ENCODE peak calls at places on chromosomes 6 and 20, in six cellular contexts. N is testis; L is Calu3; B is cardiac fibroblast; R is esophagus squamous epithelium; H is CD8-positive, alpha-beta T cell. F is an unnamed sample.

GRCh38 chr6:7111095-7111690 is 3.4 kb downstream of the RREB1 start:
- DNase-seq in N (no peak), L (no peak), H (no peak), B (no peak), R (no peak), F (no peak)

GRCh38 chr20:22619272-22619671 is 34.9 kb upstream of the FOXA2 start:
- DNase-seq in N (no peak), L (no peak), B (no peak), H (no peak), R (no peak), F (no peak)

GRCh38 chr6:47253136-47253535 is 56.6 kb downstream of the TNFRSF21 start:
- DNase-seq in H (no peak), R (no peak), N (no peak), L (no peak), B (no peak), F (no peak)

GRCh38 chr6:37794825-37795224 is 24.7 kb upstream of the ZFAND3 start:
- DNase-seq in H (no peak), R (no peak), N (no peak), L (no peak), B (no peak), F (peak; percentile 48)

GRCh38 chr20:53872561-53873248 is 197.7 kb downstream of the BCAS1 start:
- DNase-seq in B (peak; percentile 37), N (no peak), H (peak; percentile 40), L (no peak), R (no peak), F (no peak)

GRCh38 chr6:21885532-21886089 is 292.1 kb downstream of the SOX4 start:
- DNase-seq in N (peak; percentile 18), B (peak; percentile 84), H (no peak), R (no peak), L (peak; percentile 86), F (peak; percentile 79)

GRCh38 chr20:53080969-53081871 is 109.1 kb downstream of the TSHZ2 start:
- DNase-seq in H (no peak), B (peak; percentile 26), L (peak; percentile 82), R (no peak), N (no peak), F (no peak)

GRCh38 chr6:105326838-105327745 is 75.8 kb downstream of the PREP start:
- DNase-seq in N (no peak), B (no peak), H (no peak), L (peak; percentile 19), R (no peak), F (peak; percentile 79)

GRCh38 chr6:6284231-6284966 is 36.1 kb downstream of the F13A1 start:
- DNase-seq in H (no peak), N (no peak), L (no peak), R (no peak), B (no peak), F (no peak)

GRCh38 chr6:19035454-19035853 is 648.3 kb downstream of the RNF144B start:
- DNase-seq in B (peak; percentile 21), H (no peak), R (no peak), L (no peak), N (peak; percentile 28), F (no peak)

GRCh38 chr6:157033428-157034140 is 256.4 kb downstream of the ARID1B start:
- DNase-seq in N (no peak), H (no peak), R (no peak), L (no peak), B (no peak), F (no peak)

GRCh38 chr6:11712760-11713159 is 65.8 kb downstream of the ADTRP start:
- DNase-seq in B (peak; percentile 32), L (no peak), R (no peak), N (no peak), H (no peak), F (no peak)

GRCh38 chr6:19999319-20000191 is 162.4 kb downstream of the ID4 start:
- DNase-seq in R (no peak), L (peak; percentile 45), N (peak; percentile 75), H (no peak), B (peak; percentile 1), F (no peak)

GRCh38 chr20:39885975-39886649 is 802.9 kb downstream of the MAFB start:
- DNase-seq in L (peak; percentile 16), R (peak; percentile 9), B (peak; percentile 66), H (no peak), N (peak; percentile 89), F (peak; percentile 69)

GRCh38 chr6:160427312-160428068 is 79.3 kb downstream of the SLC22A3 start:
- DNase-seq in N (no peak), H (no peak), B (peak; percentile 63), R (no peak), L (no peak), F (no peak)

GRCh38 chr6:156791261-156791850 is 14.2 kb downstream of the ARID1B start:
- DNase-seq in R (no peak), N (no peak), B (peak; percentile 87), H (no peak), L (no peak), F (no peak)

GRCh38 chr6:41878246-41878645 is 16.9 kb downstream of the USP49 start:
- DNase-seq in H (no peak), R (no peak), N (no peak), L (no peak), B (peak; percentile 31), F (peak; percentile 52)

GRCh38 chr6:104601008-104601745 is 258.5 kb downstream of the HACE1 start:
- DNase-seq in L (no peak), R (no peak), B (peak; percentile 74), H (no peak), N (no peak), F (no peak)

GRCh38 chr20:44969320-44969879 is 3.1 kb downstream of the STK4 start:
- DNase-seq in R (no peak), N (no peak), B (no peak), L (no peak), H (no peak), F (no peak)

GRCh38 chr20:44963325-44964215 is 2.7 kb upstream of the STK4 start:
- DNase-seq in B (no peak), L (no peak), H (no peak), R (no peak), N (no peak), F (no peak)

GRCh38 chr20:44967207-44967807 is 995 bp downstream of the STK4 start:
- DNase-seq in R (no peak), N (no peak), H (peak; percentile 57), B (no peak), L (no peak), F (peak; percentile 25)

GRCh38 chr20:44965651-44966029 is 672 bp upstream of the STK4 start:
- DNase-seq in H (no peak), L (no peak), N (no peak), R (no peak), B (no peak), F (no peak)

GRCh38 chr20:44966030-44966961 is at the start of gene STK4:
- DNase-seq in R (peak; percentile 70), H (peak; percentile 95), L (peak; percentile 98), N (peak; percentile 95), B (peak; percentile 93), F (peak; percentile 79)
- TF ChIP-seq CTCF in R (no peak), H (no peak), L (peak; percentile 55), N (peak; percentile 70), B (peak; percentile 48), F (peak; percentile 73)

GRCh38 chr6:43395822-43396221 is 26.4 kb upstream of the ZNF318 start:
- DNase-seq in H (no peak), N (no peak), R (no peak), L (peak; percentile 30), B (no peak), F (no peak)
- TF ChIP-seq CTCF in H (no peak), N (no peak), R (no peak), L (no peak), B (no peak), F (no peak)

GRCh38 chr6:52410979-52411378 is 9.2 kb upstream of the EFHC1 start:
- DNase-seq in N (no peak), H (no peak), R (no peak), B (no peak), L (no peak), F (peak; percentile 32)

GRCh38 chr6:52405243-52405642 is 14.9 kb upstream of the EFHC1 start:
- DNase-seq in N (no peak), R (no peak), L (no peak), H (no peak), B (no peak), F (no peak)

GRCh38 chr6:52409499-52409898 is 10.6 kb upstream of the EFHC1 start:
- DNase-seq in R (no peak), B (peak; percentile 52), L (no peak), N (no peak), H (no peak), F (no peak)

GRCh38 chr6:52403627-52404026 is 16.5 kb upstream of the EFHC1 start:
- DNase-seq in R (no peak), N (no peak), B (peak; percentile 13), L (peak; percentile 55), H (no peak), F (no peak)

GRCh38 chr6:52407467-52407866 is 12.7 kb upstream of the EFHC1 start:
- DNase-seq in N (no peak), L (peak; percentile 24), H (no peak), R (no peak), B (peak; percentile 77), F (peak; percentile 68)
- TF ChIP-seq CTCF in N (peak; percentile 32), L (no peak), H (peak; percentile 48), R (peak; percentile 40), B (peak; percentile 63), F (peak; percentile 78)

GRCh38 chr6:30983439-30983838 is at the start of gene MUC21:
- DNase-seq in H (no peak), N (no peak), R (no peak), B (no peak), L (no peak), F (no peak)

GRCh38 chr6:30979690-30980089 is 3.8 kb upstream of the MUC21 start:
- DNase-seq in L (no peak), B (no peak), H (no peak), N (no peak), R (no peak), F (no peak)

GRCh38 chr6:30985490-30985889 is 2.0 kb downstream of the MUC21 start:
- DNase-seq in H (no peak), L (no peak), R (no peak), N (no peak), B (no peak), F (no peak)

GRCh38 chr6:30979076-30979475 is 4.4 kb upstream of the MUC21 start:
- DNase-seq in N (no peak), H (no peak), L (no peak), B (no peak), R (no peak), F (no peak)

DNA sequence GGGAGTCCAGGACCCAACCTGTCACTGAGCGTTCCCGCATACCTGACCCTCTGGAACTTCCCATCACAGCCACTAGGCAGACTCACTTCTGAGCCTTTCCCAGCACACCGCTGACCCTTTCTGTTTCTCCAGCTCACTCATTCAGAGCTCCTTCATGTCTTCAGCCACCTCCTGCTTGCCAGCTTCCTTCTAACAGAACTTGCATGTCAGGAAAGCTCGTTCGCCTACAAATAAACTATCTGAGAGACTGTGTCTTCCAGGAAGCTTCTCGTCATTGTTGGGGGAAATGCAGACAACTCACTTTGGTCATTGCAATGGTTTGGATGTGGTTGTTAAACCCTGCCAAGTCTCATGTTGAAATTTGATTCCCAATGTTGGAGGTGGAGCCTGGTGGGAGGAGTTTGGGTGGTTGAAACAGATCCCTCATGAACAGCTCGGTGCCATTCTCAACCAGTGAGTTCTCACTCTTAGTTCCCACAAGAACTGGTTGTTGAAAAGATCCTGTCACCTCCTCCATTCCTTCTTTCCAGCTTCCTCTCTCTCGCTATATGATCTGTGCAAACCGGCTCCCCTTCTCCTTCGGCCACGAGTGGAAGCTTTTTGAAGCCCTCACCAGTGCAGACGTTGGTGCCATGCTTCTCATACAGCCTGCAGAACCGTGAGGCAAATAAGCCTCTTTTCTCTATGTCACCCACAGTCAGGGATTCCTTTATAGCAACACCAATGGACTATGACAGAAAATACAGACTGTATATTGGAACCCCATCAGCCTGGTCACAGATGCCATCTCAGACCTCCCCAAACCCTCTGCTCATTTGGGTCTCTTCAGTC is 1.4 kb upstream of the MUC21 start:
- DNase-seq in N (peak; percentile 41), L (peak; percentile 58), H (no peak), B (peak; percentile 75), R (no peak), F (peak; percentile 48)
- TF ChIP-seq CTCF in N (no peak), L (no peak), H (no peak), B (peak; percentile 51), R (no peak), F (peak; percentile 25)